ENCODE peak calls at places on chromosomes 7 and 10, in ten cellular contexts. M is fibroblast of the aortic adventitia, K is right atrium auricular region, H is BJ, Y is colonic mucosa, I is hepatocyte, O is lower leg skin, N is A549, Z is uterus, P is OCI-LY7. E is an unnamed sample.

GRCh38 chr10:117074621-117075020 is 63.4 kb downstream of the VAX1 start:
- DNase-seq in Y (peak; percentile 31), I (peak; percentile 42), N (no peak), O (no peak), H (no peak), K (no peak), Z (no peak), P (no peak), M (no peak), E (no peak)

GRCh38 chr7:5679741-5680473 is 101.6 kb downstream of the RNF216 start:
- DNase-seq in Y (no peak), K (peak; percentile 77), I (no peak), H (no peak), M (no peak), N (no peak), Z (no peak), O (peak; percentile 56), P (no peak), E (no peak)

GRCh38 chr7:19290066-19290465 is 144.8 kb upstream of the FERD3L start:
- DNase-seq in K (no peak), I (no peak), H (no peak), Z (no peak), Y (no peak), P (no peak), O (no peak), M (no peak), N (no peak), E (no peak)

GRCh38 chr7:98867271-98867701 is 2.5 kb downstream of the TMEM130 start:
- DNase-seq in P (no peak), H (no peak), N (no peak), O (no peak), Y (no peak), M (peak; percentile 61), I (no peak), Z (no peak), K (no peak), E (no peak)

GRCh38 chr10:122911889-122912484 is 1.6 kb downstream of the FAM24A start:
- DNase-seq in P (peak; percentile 50), Z (no peak), K (no peak), H (no peak), M (peak; percentile 53), N (peak; percentile 34), Y (peak; percentile 40), O (no peak), I (peak; percentile 76), E (peak; percentile 58)

GRCh38 chr10:32963102-32963501 is 5.1 kb upstream of the ITGB1 start:
- DNase-seq in P (no peak), H (no peak), M (peak; percentile 88), I (no peak), K (no peak), N (no peak), Z (no peak), Y (no peak), O (no peak), E (peak; percentile 78)

GRCh38 chr7:31065840-31066239 is 13.7 kb downstream of the ADCYAP1R1 start:
- DNase-seq in I (no peak), O (no peak), M (no peak), H (no peak), P (no peak), K (no peak), Y (no peak), Z (no peak), N (no peak), E (no peak)

GRCh38 chr10:50222199-50222598 is 29.1 kb downstream of the ASAH2 start:
- DNase-seq in K (no peak), P (no peak), Y (no peak), H (no peak), M (no peak), N (no peak), Z (no peak), I (no peak), O (no peak), E (no peak)

GRCh38 chr10:116460219-116460618 is 32.6 kb downstream of the PNLIPRP3 start:
- DNase-seq in H (no peak), Z (no peak), M (no peak), Y (no peak), P (no peak), N (no peak), I (no peak), O (no peak), K (no peak), E (no peak)

GRCh38 chr10:110642980-110643655 is 1.0 kb upstream of the RBM20 start:
- DNase-seq in K (no peak), Z (no peak), P (no peak), O (no peak), N (no peak), H (no peak), I (peak; percentile 33), Y (no peak), M (no peak), E (no peak)

GRCh38 chr7:85529831-85530230 is 343.0 kb upstream of the SEMA3D start:
- DNase-seq in H (peak; percentile 41), I (no peak), Y (no peak), Z (no peak), O (no peak), N (no peak), K (no peak), M (peak; percentile 79), P (no peak), E (no peak)

DNA sequence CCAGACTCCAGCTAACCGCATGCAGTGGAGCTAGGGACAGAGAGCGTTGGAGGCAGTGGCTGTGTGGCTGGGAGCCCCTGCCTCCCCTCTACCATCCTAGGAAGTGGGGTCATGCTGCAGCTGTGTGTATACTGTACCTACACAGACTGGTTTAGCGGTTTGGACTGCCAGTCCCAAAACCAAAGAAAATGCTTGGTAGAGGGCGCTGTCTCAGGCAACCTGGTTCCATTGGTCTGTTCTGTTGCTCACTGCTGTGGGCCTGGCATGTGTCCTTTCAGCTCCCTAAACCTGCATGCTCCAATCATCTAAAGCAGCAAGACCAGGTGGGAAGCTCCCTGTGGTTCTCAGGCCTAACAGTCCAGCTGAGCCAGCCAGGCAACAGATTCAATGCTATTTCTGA is 4.5 kb downstream of the RBP4 start:
- DNase-seq in N (no peak), H (no peak), I (no peak), M (no peak), P (peak; percentile 29), O (no peak), K (no peak), Y (no peak), Z (no peak), E (no peak)
- TF ChIP-seq CTCF in N (no peak), H (no peak), I (no peak), M (no peak), P (peak; percentile 74), O (no peak), K (no peak), Y (no peak), Z (no peak), E (no peak)

DNA sequence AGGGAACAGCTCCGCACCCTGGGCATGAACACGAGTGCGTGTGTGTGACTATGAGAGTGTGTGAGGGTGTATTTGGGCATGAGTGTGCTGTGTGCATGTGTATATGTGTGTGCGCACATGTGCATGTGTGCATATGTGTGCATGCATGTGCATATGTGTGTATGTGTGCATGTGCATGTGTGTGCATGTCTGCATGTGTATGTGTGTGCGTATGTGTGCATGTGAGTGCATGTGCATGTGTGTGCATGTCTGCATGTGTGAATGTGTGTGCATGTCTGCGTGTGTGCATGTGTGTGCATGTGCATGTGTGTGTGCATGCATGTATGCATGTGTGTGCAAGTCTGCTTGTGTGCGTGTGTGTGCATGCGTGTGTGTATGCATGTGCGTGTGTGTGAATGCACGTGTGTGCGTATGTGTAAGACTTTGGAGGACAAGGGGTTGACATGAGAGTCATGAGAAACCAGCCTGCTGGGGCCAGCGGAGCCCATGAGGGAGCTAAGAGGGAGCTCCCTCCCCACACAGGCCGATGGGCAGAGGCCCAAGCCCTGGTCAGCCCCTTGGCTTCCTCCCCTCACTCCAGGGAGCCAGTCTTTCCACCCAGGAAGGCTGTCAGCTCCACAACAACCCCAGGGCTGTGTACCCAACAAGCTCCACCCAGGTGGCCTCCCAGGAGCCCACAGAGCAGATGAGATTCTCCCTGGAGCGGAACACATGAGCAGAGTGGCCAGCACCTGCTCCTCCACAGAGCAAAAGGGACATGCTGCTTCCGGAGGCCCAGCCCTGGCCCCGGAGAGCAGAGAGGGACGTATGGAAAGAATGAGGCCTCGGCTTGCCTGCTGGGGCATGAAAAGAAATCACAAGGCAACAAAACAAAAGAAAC is 142.5 kb upstream of the PPP2R2D start:
- DNase-seq in Y (no peak), P (no peak), M (no peak), O (no peak), I (no peak), Z (no peak), H (no peak), N (no peak), K (no peak), E (no peak)
- H3K4me3 ChIP-seq in Y (no peak overlapping the region), P (no peak overlapping the region), M (no peak overlapping the region), O (no peak overlapping the region), I (no peak overlapping the region), Z (no peak overlapping the region), H (no peak overlapping the region), N (no peak overlapping the region), K (no peak overlapping the region), E (no peak overlapping the region)

GRCh38 chr10:17984056-17984455 is 32.3 kb downstream of the SLC39A12 start:
- DNase-seq in Z (no peak), O (no peak), K (no peak), P (no peak), H (peak; percentile 11), Y (no peak), M (peak; percentile 47), N (no peak), I (no peak), E (peak; percentile 15)
- TF ChIP-seq CTCF in Z (no peak), O (no peak), K (no peak), P (no peak), H (no peak), Y (no peak), M (no peak), N (no peak), I (no peak), E (no peak)

GRCh38 chr7:124747072-124747471 is 18.5 kb downstream of the GPR37 start:
- DNase-seq in I (no peak), Z (no peak), Y (no peak), K (no peak), M (no peak), O (no peak), N (no peak), P (no peak), H (no peak), E (no peak)
- H3K4me3 ChIP-seq in I (no peak overlapping the region), Z (no peak overlapping the region), Y (no peak overlapping the region), K (no peak overlapping the region), M (no peak overlapping the region), O (no peak overlapping the region), N (no peak overlapping the region), P (no peak overlapping the region), H (no peak overlapping the region), E (no peak overlapping the region)

GRCh38 chr7:28649189-28649588 is 236.9 kb downstream of the CREB5 start:
- DNase-seq in Z (no peak), H (no peak), I (no peak), Y (no peak), N (no peak), K (no peak), O (no peak), M (no peak), P (no peak), E (no peak)
- TF ChIP-seq CTCF in Z (no peak), H (no peak), I (no peak), Y (no peak), N (no peak), K (no peak), O (no peak), M (no peak), P (no peak), E (no peak)